ENCODE peak calls at places on chromosome 21, in six cellular contexts. O, H, J, V, A and G are unnamed samples.

GRCh38 chr21:39633770-39634181 is 21.0 kb downstream of the B3GALT5 start:
- DNase-seq in J (no peak), V (no peak), A (no peak), O (no peak), H (peak; percentile 90), G (no peak)

GRCh38 chr21:45865106-45865835 is 116.3 kb upstream of the COL6A1 start:
- DNase-seq in V (no peak), J (no peak), A (peak; percentile 38), H (no peak), O (no peak), G (no peak)

GRCh38 chr21:36175771-36176565 is 19.3 kb downstream of the DOP1B start:
- DNase-seq in J (no peak), H (no peak), V (no peak), A (no peak), O (no peak), G (no peak)

GRCh38 chr21:43812139-43812821 is 22.9 kb downstream of the RRP1 start:
- DNase-seq in O (no peak), V (peak; percentile 21), J (no peak), A (no peak), H (no peak), G (no peak)

GRCh38 chr21:43911935-43912487 is 47.0 kb downstream of the AGPAT3 start:
- DNase-seq in A (no peak), O (no peak), J (no peak), V (no peak), H (no peak), G (no peak)

GRCh38 chr21:25515484-25516405 is 91.5 kb downstream of the MRPL39 start:
- DNase-seq in A (no peak), V (no peak), O (no peak), J (no peak), H (no peak), G (no peak)

GRCh38 chr21:45524756-45525152 is 17.5 kb downstream of the SLC19A1 start:
- DNase-seq in O (no peak), H (no peak), A (no peak), V (no peak), J (no peak), G (no peak)

GRCh38 chr21:35314896-35315582 is 265.9 kb upstream of the RUNX1 start:
- DNase-seq in O (no peak), H (no peak), J (no peak), V (no peak), A (no peak), G (no peak)

GRCh38 chr21:32626633-32627196 is 14.5 kb upstream of the CFAP298 start:
- DNase-seq in J (no peak), O (no peak), H (no peak), A (no peak), V (no peak), G (no peak)

GRCh38 chr21:35254006-35254751 is 205.1 kb upstream of the RUNX1 start:
- DNase-seq in O (no peak), H (no peak), V (no peak), J (no peak), A (no peak), G (no peak)

GRCh38 chr21:46207006-46207919 is 21.3 kb downstream of the LSS start:
- DNase-seq in J (no peak), V (no peak), H (no peak), O (no peak), A (no peak), G (no peak)

GRCh38 chr21:33198346-33199135 is 31.2 kb upstream of the IFNAR2 start:
- DNase-seq in V (no peak), A (no peak), H (no peak), O (no peak), J (no peak), G (no peak)

GRCh38 chr21:20024727-20025126 is 973.5 kb upstream of the NCAM2 start:
- DNase-seq in J (no peak), A (no peak), H (no peak), O (no peak), V (no peak), G (no peak)

GRCh38 chr21:25862596-25862995 is 127.8 kb downstream of the GABPA start:
- DNase-seq in J (peak; percentile 40), O (no peak), A (no peak), H (peak; percentile 18), V (peak; percentile 12), G (peak; percentile 50)

GRCh38 chr21:35138665-35139381 is 89.7 kb upstream of the RUNX1 start:
- DNase-seq in A (no peak), V (no peak), O (no peak), J (peak; percentile 72), H (peak; percentile 93), G (no peak)

GRCh38 chr21:34704119-34704518 is 35.3 kb downstream of the CLIC6 start:
- DNase-seq in O (no peak), A (no peak), H (no peak), J (no peak), V (no peak), G (no peak)

GRCh38 chr21:34941162-34941561 is 107.9 kb downstream of the RUNX1 start:
- DNase-seq in J (no peak), O (no peak), V (peak; percentile 32), H (no peak), A (no peak), G (no peak)

GRCh38 chr21:25960423-25960822 is 210.1 kb downstream of the APP start:
- DNase-seq in O (no peak), A (no peak), H (no peak), J (no peak), V (no peak), G (peak; percentile 89)

GRCh38 chr21:23394458-23394857 is 2212.8 kb downstream of the MRPL39 start:
- DNase-seq in H (no peak), A (no peak), V (no peak), O (no peak), J (no peak), G (no peak)

GRCh38 chr21:21712761-21713558 is 714.8 kb downstream of the NCAM2 start:
- DNase-seq in A (no peak), V (no peak), J (no peak), H (no peak), O (no peak), G (no peak)

GRCh38 chr21:45888361-45889009 is 93.1 kb upstream of the COL6A1 start:
- DNase-seq in O (no peak), A (no peak), V (no peak), H (no peak), J (no peak), G (no peak)

GRCh38 chr21:45739218-45740087 is 95.9 kb downstream of the PCBP3 start:
- DNase-seq in O (no peak), A (no peak), J (no peak), H (no peak), V (no peak), G (no peak)

GRCh38 chr21:45382698-45383000 is 22.3 kb upstream of the COL18A1 start:
- DNase-seq in J (no peak), O (no peak), A (no peak), H (no peak), V (no peak), G (no peak)

GRCh38 chr21:36478207-36478701 is 1.7 kb downstream of the CLDN14 start:
- DNase-seq in O (no peak), A (no peak), H (no peak), J (no peak), V (no peak), G (no peak)

GRCh38 chr21:46000182-46000730 is 18.7 kb downstream of the COL6A1 start:
- DNase-seq in A (no peak), H (no peak), J (no peak), V (no peak), O (no peak), G (no peak)

GRCh38 chr21:40457741-40458140 is 389.2 kb downstream of the DSCAM start:
- DNase-seq in H (no peak), V (no peak), J (no peak), O (no peak), A (no peak), G (no peak)

GRCh38 chr21:39633043-39633442 is 20.3 kb downstream of the B3GALT5 start:
- DNase-seq in J (no peak), O (no peak), A (no peak), V (no peak), H (peak; percentile 79), G (no peak)

GRCh38 chr21:25369524-25370300 is 237.6 kb downstream of the MRPL39 start:
- DNase-seq in O (no peak), J (no peak), V (no peak), H (no peak), A (no peak), G (no peak)

GRCh38 chr21:42413093-42413492 is 9.4 kb downstream of the UBASH3A start:
- DNase-seq in A (no peak), V (no peak), H (no peak), J (no peak), O (no peak), G (no peak)
- H3K27me3 ChIP-seq in A (no peaks in the 10 kb centered on the region), V (peaks cover 9% of the 10 kb centered on the region), H (no peaks in the 10 kb centered on the region), J (no peaks in the 10 kb centered on the region), O (no peaks in the 10 kb centered on the region), G (peaks cover 10% of the 10 kb centered on the region)

GRCh38 chr21:15564907-15565306 is 164.9 kb upstream of the USP25 start:
- DNase-seq in V (no peak), A (no peak), J (no peak), O (no peak), H (no peak), G (no peak)
- TF ChIP-seq ZNF274 in V (no peak), A (no peak), J (no peak), O (no peak), H (no peak), G (no peak)

GRCh38 chr21:38494688-38495087 is 3.6 kb downstream of the ERG start:
- DNase-seq in J (no peak), A (no peak), O (no peak), H (no peak), V (no peak), G (no peak)

GRCh38 chr21:38495242-38495641 is 3.0 kb downstream of the ERG start:
- DNase-seq in O (no peak), V (no peak), H (no peak), J (no peak), A (no peak), G (no peak)

GRCh38 chr21:38492002-38492401 is 6.3 kb downstream of the ERG start:
- DNase-seq in V (no peak), O (no peak), J (no peak), H (no peak), A (no peak), G (no peak)

GRCh38 chr21:38494254-38494648 is 4.0 kb downstream of the ERG start:
- DNase-seq in V (no peak), H (no peak), A (no peak), J (no peak), O (no peak), G (no peak)

DNA sequence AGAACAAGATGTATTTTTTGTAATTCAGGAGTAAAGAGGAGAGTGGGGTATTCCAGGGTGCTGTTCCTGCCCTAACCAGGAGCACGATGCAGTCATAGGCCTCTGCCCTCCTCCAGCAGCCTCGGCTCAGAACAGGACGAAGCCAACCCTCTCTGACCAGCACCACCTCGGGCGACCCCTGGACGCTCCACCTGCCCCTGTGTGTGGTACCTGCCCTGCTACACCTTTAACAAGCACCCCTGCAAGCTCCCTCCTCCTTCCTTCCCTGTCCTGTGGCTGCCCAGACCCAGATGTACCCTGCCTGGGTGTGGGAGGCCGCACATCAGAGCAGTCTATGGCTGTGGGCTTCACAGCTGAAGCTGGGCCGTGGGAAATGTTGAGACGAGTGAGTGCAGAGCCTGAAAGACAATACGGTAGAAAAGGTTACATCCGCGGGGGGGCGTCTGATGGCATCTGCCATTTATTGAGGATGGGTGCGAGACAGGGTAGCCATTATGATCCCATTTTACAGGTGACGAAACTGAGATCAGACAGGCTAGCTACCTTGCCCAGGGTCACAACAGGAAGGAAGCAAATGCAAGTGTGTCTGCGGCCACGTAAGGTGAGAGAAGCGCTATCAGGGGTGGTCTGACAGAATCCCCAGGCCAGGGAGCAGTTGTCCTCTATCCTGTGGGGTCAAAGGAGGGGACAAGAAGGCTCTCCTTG is 4.6 kb downstream of the ERG start:
- DNase-seq in O (no peak), V (no peak), H (no peak), J (no peak), A (no peak), G (no peak)
- H3K4me1 ChIP-seq in O (no peaks in the 10 kb centered on the region), V (peaks cover 9% of the 10 kb centered on the region), H (no peaks in the 10 kb centered on the region), J (no peaks in the 10 kb centered on the region), A (peaks cover 3% of the 10 kb centered on the region), G (peaks cover 2% of the 10 kb centered on the region)

GRCh38 chr21:37915516-37915915 is 741 bp downstream of the KCNJ6 start:
- DNase-seq in H (no peak), V (no peak), O (no peak), J (no peak), A (peak; percentile 65), G (no peak)
- H3K27me3 ChIP-seq in H (no peaks in the 10 kb centered on the region), V (peaks cover 7% of the 10 kb centered on the region), O (no peaks in the 10 kb centered on the region), J (peaks cover 13% of the 10 kb centered on the region), A (peaks cover 17% of the 10 kb centered on the region), G (peaks cover 31% of the 10 kb centered on the region)